ENCODE peak calls at places on chromosomes 5 and 9, in five cellular contexts. P is A549, R is IMR-90, I is H1, G is K562. V is an unnamed sample.

GRCh38 chr5:127418378-127418777 is 99.1 kb upstream of the PRRC1 start:
- DNase-seq in G (no peak), P (no peak), I (no peak), R (no peak), V (no peak)

GRCh38 chr5:143177263-143177994 is 226.1 kb downstream of the NR3C1 start:
- DNase-seq in I (no peak), R (peak), G (no peak), P (peak), V (no peak)

GRCh38 chr5:2200261-2200965 is 317.7 kb upstream of the IRX4 start:
- DNase-seq in P (no peak), R (no peak), G (no peak), I (no peak), V (no peak)

GRCh38 chr9:117073539-117074336 is 341.1 kb downstream of the ASTN2 start:
- DNase-seq in R (no peak), P (peak), I (peak), G (peak), V (peak)

GRCh38 chr5:54873696-54874095 is 111.7 kb downstream of the ESM1 start:
- DNase-seq in I (no peak), G (no peak), P (no peak), R (no peak), V (no peak)

GRCh38 chr5:164007062-164007461 is 501.6 kb downstream of the MAT2B start:
- DNase-seq in P (no peak), I (no peak), G (no peak), R (no peak), V (no peak)

GRCh38 chr5:95803271-95804148 is 19.0 kb downstream of the GLRX start:
- DNase-seq in R (no peak), P (peak), G (no peak), I (no peak), V (peak)

GRCh38 chr5:1441166-1441865 is 3.9 kb downstream of the SLC6A3 start:
- DNase-seq in R (no peak), G (no peak), I (no peak), P (no peak), V (no peak)

GRCh38 chr5:607541-608285 is 4.4 kb upstream of the CEP72 start:
- DNase-seq in R (no peak), G (no peak), I (no peak), P (no peak), V (no peak)

GRCh38 chr5:93330506-93330905 is 250.5 kb downstream of the NR2F1-AS1 start:
- DNase-seq in G (no peak), P (no peak), R (peak), I (no peak), V (no peak)

GRCh38 chr5:81750308-81751008 is 439 bp downstream of the SSBP2 start:
- DNase-seq in G (peak), P (no peak), R (no peak), I (no peak), V (no peak)

GRCh38 chr5:122312670-122312988 is 592 bp downstream of the SNCAIP start:
- DNase-seq in R (peak), G (no peak), I (no peak), P (no peak), V (no peak)

GRCh38 chr9:92664394-92665152 is 5.4 kb downstream of the IPPK start:
- DNase-seq in R (peak), I (no peak), P (no peak), G (no peak), V (no peak)

GRCh38 chr9:134063088-134063875 is 4.5 kb downstream of the BRD3 start:
- DNase-seq in R (no peak), P (no peak), I (no peak), G (no peak), V (no peak)

GRCh38 chr5:176618783-176619182 is 8.8 kb upstream of the GPRIN1 start:
- DNase-seq in I (no peak), P (no peak), G (no peak), R (no peak), V (no peak)

GRCh38 chr9:20255052-20255451 is 367.2 kb downstream of the MLLT3 start:
- DNase-seq in P (no peak), I (no peak), G (no peak), R (no peak), V (no peak)

GRCh38 chr5:103724272-103724671 is 161.7 kb upstream of the NUDT12 start:
- DNase-seq in G (no peak), R (no peak), I (no peak), P (no peak), V (no peak)

GRCh38 chr5:162684145-162684544 is 616.6 kb downstream of the GABRG2 start:
- DNase-seq in G (no peak), I (no peak), P (no peak), R (no peak), V (no peak)

GRCh38 chr5:120527251-120527650 is 63.2 kb downstream of the PRR16 start:
- DNase-seq in P (no peak), R (no peak), I (no peak), G (no peak), V (no peak)

GRCh38 chr5:56481147-56481997 is 248.2 kb upstream of the ANKRD55 start:
- DNase-seq in R (peak), G (no peak), P (no peak), I (no peak), V (peak)

GRCh38 chr5:50666261-50667078 is at the start of gene PARP8:
- DNase-seq in G (no peak), R (peak), I (no peak), P (no peak), V (no peak)

GRCh38 chr5:52334367-52334766 is 453.3 kb upstream of the ITGA1 start:
- DNase-seq in P (no peak), I (no peak), G (no peak), R (no peak), V (no peak)

GRCh38 chr5:44331471-44332079 is 57.6 kb downstream of the FGF10 start:
- DNase-seq in R (no peak), P (no peak), I (no peak), G (no peak), V (no peak)

GRCh38 chr5:176734756-176735342 is 75.5 kb upstream of the UNC5A start:
- DNase-seq in P (no peak), G (no peak), R (no peak), I (no peak), V (no peak)

GRCh38 chr9:122307036-122307435 is 42.4 kb downstream of the MRRF start:
- DNase-seq in R (no peak), G (no peak), I (no peak), P (no peak), V (no peak)

GRCh38 chr9:134442486-134443168 is 116.4 kb downstream of the RXRA start:
- DNase-seq in I (no peak), P (no peak), G (no peak), R (no peak), V (no peak)

GRCh38 chr5:66013906-66014305 is 87.5 kb downstream of the ERBIN start:
- DNase-seq in I (no peak), P (no peak), R (no peak), G (no peak), V (no peak)

GRCh38 chr9:75185585-75186170 is 97.4 kb downstream of the OSTF1 start:
- DNase-seq in I (no peak), P (peak), R (no peak), G (peak), V (peak)

GRCh38 chr9:97895695-97896332 is 26.5 kb downstream of the TRMO start:
- DNase-seq in G (peak), I (no peak), P (peak), R (peak), V (peak)

GRCh38 chr5:171762016-171762415 is 23.6 kb upstream of the SMIM23 start:
- DNase-seq in R (no peak), P (no peak), I (no peak), G (no peak), V (no peak)

GRCh38 chr5:68740204-68740910 is 353.5 kb upstream of the SLC30A5 start:
- DNase-seq in G (no peak), I (no peak), P (no peak), R (no peak), V (no peak)

GRCh38 chr9:127987103-127987614 is 6.4 kb upstream of the EEIG1 start:
- DNase-seq in P (peak), R (no peak), I (no peak), G (no peak), V (peak)

GRCh38 chr5:91125916-91126315 is 257.2 kb downstream of the ARRDC3 start:
- DNase-seq in P (no peak), R (no peak), G (no peak), I (no peak), V (no peak)

GRCh38 chr9:101311759-101312420 is 72.9 kb downstream of the BAAT start:
- DNase-seq in R (peak), P (peak), G (peak), I (no peak), V (peak)

GRCh38 chr5:57383093-57383861 is 99.3 kb downstream of the ACTBL2 start:
- DNase-seq in G (peak), P (peak), R (peak), I (no peak), V (peak)

GRCh38 chr5:74040065-74040551 is 414.1 kb downstream of the ARHGEF28 start:
- DNase-seq in G (no peak), R (peak), P (peak), I (no peak), V (no peak)

GRCh38 chr5:60996368-60996767 is 51.4 kb downstream of the NDUFAF2 start:
- DNase-seq in I (no peak), G (no peak), R (no peak), P (no peak), V (no peak)

GRCh38 chr5:59317023-59317771 is 576.3 kb downstream of the PDE4D start:
- DNase-seq in I (no peak), G (no peak), P (no peak), R (peak), V (no peak)

GRCh38 chr9:15915711-15916110 is 362.9 kb downstream of the CCDC171 start:
- DNase-seq in R (no peak), I (no peak), P (no peak), G (no peak), V (no peak)

GRCh38 chr9:92774274-92774673 is 9.6 kb upstream of the BICD2 start:
- DNase-seq in R (peak), P (no peak), I (no peak), G (no peak), V (no peak)

GRCh38 chr9:37036237-37037136 is 2.4 kb upstream of the PAX5 start:
- DNase-seq in P (no peak), G (no peak), R (peak), I (no peak), V (no peak)
- TF ChIP-seq MAFK in P (no peak), G (no peak), R (no peak), I (no peak), V (no peak)

DNA sequence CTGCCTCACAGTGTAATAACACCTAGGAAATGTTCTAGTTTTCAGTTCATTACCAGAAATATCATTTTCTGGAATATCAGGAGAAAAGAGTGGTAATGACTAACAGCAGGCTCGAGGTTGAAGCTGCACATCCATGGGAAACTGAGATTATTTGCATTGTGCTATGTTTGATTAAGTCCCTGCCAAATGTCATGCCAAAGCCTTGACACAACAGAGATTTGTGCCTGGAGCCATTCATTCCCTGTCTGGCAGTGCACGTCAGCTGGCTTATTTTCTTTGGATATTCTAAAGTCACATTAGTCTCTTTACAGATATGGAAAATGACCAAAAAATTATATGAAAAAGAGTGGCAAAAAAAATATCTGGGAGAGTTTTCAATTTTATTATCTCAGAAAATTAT is 848.0 kb downstream of the PTPRD start:
- DNase-seq in I (no peak), G (no peak), R (no peak), P (no peak), V (no peak)
- TF ChIP-seq MAFK in I (no peak), G (no peak), R (no peak), P (no peak), V (no peak)

GRCh38 chr5:147818290-147818689 is 13.2 kb downstream of the SPINK1 start:
- DNase-seq in R (no peak), P (no peak), G (no peak), I (no peak), V (no peak)

GRCh38 chr5:147819371-147819770 is 12.1 kb downstream of the SPINK1 start:
- DNase-seq in G (no peak), P (no peak), I (no peak), R (no peak), V (no peak)

GRCh38 chr5:147826351-147826750 is 5.1 kb downstream of the SPINK1 start:
- DNase-seq in G (no peak), P (no peak), I (no peak), R (no peak), V (no peak)

GRCh38 chr5:147821791-147822190 is 9.7 kb downstream of the SPINK1 start:
- DNase-seq in P (no peak), G (no peak), I (no peak), R (no peak), V (no peak)

DNA sequence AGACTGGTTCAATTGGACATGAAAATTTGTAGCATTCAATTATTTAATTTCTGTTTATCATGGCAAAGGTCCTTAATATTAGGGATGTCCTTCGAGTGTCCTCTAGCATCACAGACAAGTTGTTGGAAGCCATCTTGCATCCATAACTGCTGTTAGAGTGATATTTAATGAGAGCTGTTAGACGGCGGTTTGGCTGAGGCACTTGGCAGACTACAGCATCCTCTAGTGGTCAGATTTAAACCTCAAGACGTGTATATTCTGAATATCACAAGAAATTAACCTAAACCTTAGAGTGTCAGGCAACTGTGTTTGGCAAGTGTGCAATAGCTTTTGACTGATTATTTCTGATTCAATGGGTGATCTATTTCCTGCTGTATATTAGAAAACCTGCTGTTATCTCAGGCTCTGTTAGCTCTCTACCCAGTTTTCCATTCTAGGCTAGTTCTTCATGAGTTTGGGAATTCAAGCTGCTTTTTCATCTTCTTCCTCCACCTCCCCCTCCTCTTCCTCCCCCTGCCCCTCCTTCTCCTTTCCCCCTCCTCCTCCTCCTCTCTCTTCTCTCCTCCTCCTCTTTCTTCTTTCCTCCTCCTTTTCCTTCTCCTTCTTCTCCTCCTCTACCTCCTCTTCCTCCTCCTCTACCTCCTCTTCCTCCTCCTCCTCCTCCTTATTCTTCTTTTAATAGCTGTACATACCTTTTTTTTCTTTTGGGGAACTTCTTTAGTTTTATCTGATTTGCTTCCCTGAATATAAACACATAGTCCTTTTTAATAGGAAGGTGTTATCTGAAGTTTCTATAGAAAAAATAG is 8.6 kb downstream of the SPINK1 start:
- DNase-seq in G (peak), I (peak), P (peak), R (peak), V (peak)
- TF ChIP-seq MAFK in G (no peak), I (no peak), P (no peak), R (no peak), V (no peak)

DNA sequence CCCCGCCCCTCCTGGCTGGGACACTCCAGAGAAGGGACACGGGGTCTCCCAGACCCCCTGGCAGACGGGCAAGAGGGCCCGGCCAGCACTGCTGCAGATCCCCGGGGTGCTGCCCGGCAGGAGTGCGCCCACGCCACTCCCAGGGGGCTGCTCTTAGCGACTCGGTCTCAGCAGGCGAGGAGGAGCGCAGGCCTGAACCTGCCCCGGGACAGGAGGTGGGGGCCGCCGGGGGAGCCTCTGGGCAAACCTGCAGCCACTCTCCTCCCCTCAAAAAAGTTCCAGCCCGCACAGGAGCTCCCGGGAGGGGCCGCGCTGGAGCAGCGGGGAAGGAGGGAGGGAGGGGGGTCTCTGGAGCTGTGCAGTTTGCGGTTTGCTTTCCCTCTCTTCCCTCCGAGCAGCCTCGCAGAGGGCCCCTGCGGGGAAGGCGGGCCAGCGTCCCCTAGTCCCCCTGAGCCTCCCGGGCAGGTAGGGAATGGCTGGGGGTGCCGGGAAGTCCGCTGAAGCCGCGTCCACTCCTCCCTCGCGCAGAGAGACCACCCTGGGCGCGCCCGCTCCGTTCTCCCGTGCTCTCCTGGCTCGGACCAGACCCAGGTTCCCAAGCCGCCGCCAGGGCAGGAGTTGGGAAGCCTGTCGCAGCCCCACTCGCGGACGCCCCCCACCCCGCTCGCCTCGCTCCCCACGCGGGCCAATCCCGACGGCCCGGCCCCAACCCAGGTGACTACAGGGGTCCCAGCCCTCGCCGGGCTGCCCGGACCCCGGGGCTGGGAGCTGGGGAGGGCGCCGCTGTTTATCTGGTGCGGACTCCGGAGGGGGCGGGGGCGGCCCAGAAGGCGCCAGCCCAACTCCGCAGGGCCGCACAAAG is 44.2 kb downstream of the NACC2 start:
- DNase-seq in I (no peak), P (no peak), G (no peak), R (peak), V (peak)
- TF ChIP-seq MAFK in I (no peak), P (no peak), G (no peak), R (no peak), V (no peak)

DNA sequence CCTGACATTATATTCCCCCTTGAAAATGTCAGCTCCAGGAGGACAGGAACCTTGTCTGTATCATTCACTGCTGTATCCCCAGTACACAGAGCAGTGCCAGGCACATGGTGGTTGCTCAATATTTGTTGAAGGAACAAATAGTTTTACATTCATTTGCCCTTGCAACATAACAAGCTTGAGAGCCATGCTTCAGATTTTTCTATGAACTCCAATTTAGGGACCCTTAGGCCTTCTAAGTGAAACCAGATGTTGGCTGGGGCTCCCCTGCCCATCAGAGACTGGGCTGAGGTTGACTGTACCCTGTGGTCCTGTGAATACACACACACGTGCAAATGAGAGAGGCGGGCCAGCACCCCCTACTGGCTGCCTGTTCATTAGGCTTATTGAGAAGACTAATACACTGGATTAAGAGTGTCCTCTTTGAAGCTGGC is 214.9 kb upstream of the WWC1 start:
- DNase-seq in P (peak), G (peak), I (peak), R (peak), V (peak)
- TF ChIP-seq MAFK in P (no peak), G (no peak), I (no peak), R (no peak), V (no peak)

GRCh38 chr9:70901013-70901412 is 220.4 kb downstream of the TRPM3 start:
- DNase-seq in G (no peak), R (no peak), P (no peak), I (no peak), V (no peak)
- TF ChIP-seq MAFK in G (no peak), R (no peak), P (no peak), I (no peak), V (no peak)

V was measured in HepG2.